ENCODE peak calls at places on chromosomes 1 and 21, in nine cellular contexts. T is CD8-positive, alpha-beta memory T cell; F is sigmoid colon; K is MM.1S; X is tibial nerve; G is GM23248; Z is mesenchymal stem cell; S is esophagus squamous epithelium; Y is neural progenitor cell. A is an unnamed sample.

GRCh38 chr1:26541816-26542711 is 12.5 kb downstream of the RPS6KA1 start:
- DNase-seq in T (peak), F (peak), K (peak), X (peak), G (peak), Z (peak), S (peak), Y (peak), A (no peak)

GRCh38 chr1:168483531-168483930 is 60.3 kb downstream of the XCL2 start:
- DNase-seq in T (no peak), F (no peak), K (no peak), X (no peak), G (peak), Z (peak), S (no peak), Y (no peak), A (peak)

GRCh38 chr1:99707535-99708142 is 58.8 kb downstream of the FRRS1 start:
- DNase-seq in T (peak), F (peak), K (peak), X (peak), G (peak), Z (peak), S (no peak), Y (peak), A (peak)

GRCh38 chr1:76867342-76868130 is at the start of gene ST6GALNAC5:
- DNase-seq in T (no peak), F (no peak), K (no peak), X (no peak), G (peak), Z (peak), S (no peak), Y (peak), A (no peak)

GRCh38 chr1:68162761-68163160 is 69.6 kb downstream of the WLS start:
- DNase-seq in T (no peak), F (no peak), K (no peak), X (no peak), G (no peak), Z (no peak), S (no peak), Y (no peak), A (no peak)

GRCh38 chr1:59071289-59071688 is 225.6 kb upstream of the FGGY start:
- DNase-seq in T (no peak), F (no peak), K (peak), X (no peak), G (no peak), Z (no peak), S (no peak), Y (no peak), A (no peak)

GRCh38 chr21:39472211-39472610 is 20.4 kb downstream of the SH3BGR start:
- DNase-seq in T (no peak), F (no peak), K (no peak), X (no peak), G (no peak), Z (no peak), S (no peak), Y (peak), A (no peak)

GRCh38 chr1:172283766-172284165 is 136.7 kb upstream of the C1orf105 start:
- DNase-seq in T (no peak), F (no peak), K (no peak), X (no peak), G (no peak), Z (no peak), S (no peak), Y (no peak), A (no peak)

GRCh38 chr1:57010511-57010910 is 44.7 kb upstream of the C8B start:
- DNase-seq in T (no peak), F (no peak), K (no peak), X (no peak), G (no peak), Z (no peak), S (no peak), Y (no peak), A (no peak)

GRCh38 chr1:82486969-82487368 is 686.2 kb downstream of the ADGRL2 start:
- DNase-seq in T (no peak), F (no peak), K (no peak), X (no peak), G (no peak), Z (no peak), S (no peak), Y (no peak), A (no peak)

GRCh38 chr21:36630485-36631206 is 68.3 kb upstream of the SIM2 start:
- DNase-seq in T (peak), F (no peak), K (peak), X (no peak), G (peak), Z (peak), S (no peak), Y (peak), A (peak)

GRCh38 chr1:4017636-4018365 is 117.7 kb upstream of the C1orf174 start:
- DNase-seq in T (no peak), F (no peak), K (no peak), X (no peak), G (no peak), Z (no peak), S (no peak), Y (no peak), A (no peak)

GRCh38 chr1:225880636-225881035 is 1.5 kb downstream of the TMEM63A start:
- DNase-seq in T (no peak), F (no peak), K (no peak), X (no peak), G (no peak), Z (no peak), S (no peak), Y (no peak), A (no peak)

GRCh38 chr1:76940586-76941335 is 73.5 kb downstream of the ST6GALNAC5 start:
- DNase-seq in T (no peak), F (no peak), K (no peak), X (no peak), G (no peak), Z (no peak), S (no peak), Y (no peak), A (no peak)

GRCh38 chr1:12613180-12613579 is 4.8 kb downstream of the DHRS3 start:
- DNase-seq in T (no peak), F (no peak), K (no peak), X (no peak), G (no peak), Z (no peak), S (no peak), Y (no peak), A (no peak)

GRCh38 chr1:169918927-169919326 is 25.2 kb upstream of the SCYL3 start:
- DNase-seq in T (no peak), F (no peak), K (no peak), X (no peak), G (no peak), Z (no peak), S (no peak), Y (no peak), A (no peak)

GRCh38 chr1:40421694-40422384 is 28.4 kb upstream of the ZFP69B start:
- DNase-seq in T (no peak), F (no peak), K (no peak), X (no peak), G (no peak), Z (no peak), S (no peak), Y (no peak), A (no peak)

GRCh38 chr21:30168086-30168485 is 1.5 kb upstream of the CLDN17 start:
- DNase-seq in T (no peak), F (no peak), K (no peak), X (no peak), G (no peak), Z (no peak), S (no peak), Y (no peak), A (no peak)

GRCh38 chr1:235330918-235331285 is 2.5 kb downstream of the GGPS1 start:
- DNase-seq in T (no peak), F (no peak), K (no peak), X (no peak), G (no peak), Z (no peak), S (no peak), Y (no peak), A (no peak)

GRCh38 chr1:115507256-115507589 is 134.5 kb upstream of the VANGL1 start:
- DNase-seq in T (no peak), F (no peak), K (no peak), X (no peak), G (peak), Z (peak), S (no peak), Y (peak), A (peak)

GRCh38 chr1:232620356-232620841 is 9.5 kb downstream of the SIPA1L2 start:
- DNase-seq in T (no peak), F (peak), K (no peak), X (no peak), G (peak), Z (peak), S (no peak), Y (no peak), A (peak)

GRCh38 chr1:1212780-1213152 is 1.2 kb downstream of the TNFRSF4 start:
- DNase-seq in T (peak), F (no peak), K (no peak), X (no peak), G (no peak), Z (no peak), S (no peak), Y (no peak), A (no peak)

GRCh38 chr1:201088901-201089525 is 23.2 kb downstream of the CACNA1S start:
- DNase-seq in T (no peak), F (no peak), K (no peak), X (no peak), G (no peak), Z (no peak), S (no peak), Y (no peak), A (no peak)

GRCh38 chr1:27632387-27633297 is 2.3 kb downstream of the FGR start:
- DNase-seq in T (peak), F (no peak), K (no peak), X (no peak), G (no peak), Z (no peak), S (no peak), Y (no peak), A (no peak)

GRCh38 chr1:207336559-207337467 is 15.3 kb downstream of the CD55 start:
- DNase-seq in T (no peak), F (no peak), K (no peak), X (no peak), G (no peak), Z (peak), S (no peak), Y (no peak), A (peak)

GRCh38 chr1:145918992-145919939 is 749 bp upstream of the PEX11B start:
- DNase-seq in T (no peak), F (peak), K (peak), X (no peak), G (peak), Z (peak), S (no peak), Y (peak), A (peak)

GRCh38 chr1:70504176-70504820 is 93.2 kb downstream of the CTH start:
- DNase-seq in T (no peak), F (no peak), K (no peak), X (no peak), G (peak), Z (peak), S (no peak), Y (no peak), A (peak)

GRCh38 chr21:43318841-43319781 is 107.8 kb downstream of the SIK1 start:
- DNase-seq in T (no peak), F (no peak), K (no peak), X (no peak), G (peak), Z (peak), S (no peak), Y (no peak), A (peak)

GRCh38 chr1:18041685-18042355 is 65.8 kb upstream of the IGSF21 start:
- DNase-seq in T (no peak), F (no peak), K (no peak), X (no peak), G (no peak), Z (no peak), S (no peak), Y (peak), A (no peak)

DNA sequence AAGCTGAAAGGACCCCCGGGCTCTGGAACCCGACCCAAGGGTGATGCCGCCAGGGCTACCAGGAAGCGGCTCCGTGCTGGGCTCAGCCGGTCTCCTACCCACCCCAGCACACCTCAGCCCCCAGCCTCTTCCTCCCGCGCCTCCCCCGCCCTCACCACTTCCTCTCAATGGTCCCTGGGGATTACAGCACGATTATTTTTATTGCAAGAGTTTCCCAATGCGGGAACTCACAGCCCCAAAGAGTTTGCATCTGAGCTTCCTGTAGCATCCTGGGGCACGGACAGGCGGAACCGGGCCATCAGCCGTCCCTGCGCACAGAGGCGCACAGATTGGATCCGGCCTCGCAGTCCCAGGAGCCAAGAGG is 8.7 kb upstream of the SLX9 start:
- DNase-seq in T (no peak), F (no peak), K (no peak), X (no peak), G (peak), Z (peak), S (no peak), Y (no peak), A (no peak)
- H3K27ac ChIP-seq in T (peak), F (no peak), K (no peak), X (peak), G (peak), Z (no peak), S (peak), Y (no peak), A (no peak)

GRCh38 chr1:157284446-157284845 is 146.3 kb upstream of the ETV3 start:
- DNase-seq in T (no peak), F (no peak), K (no peak), X (no peak), G (no peak), Z (no peak), S (no peak), Y (no peak), A (no peak)

GRCh38 chr1:157274698-157275534 is 136.7 kb upstream of the ETV3 start:
- DNase-seq in T (no peak), F (no peak), K (no peak), X (no peak), G (peak), Z (peak), S (no peak), Y (no peak), A (peak)

GRCh38 chr1:157277281-157277680 is 139.1 kb upstream of the ETV3 start:
- DNase-seq in T (no peak), F (no peak), K (no peak), X (no peak), G (no peak), Z (no peak), S (no peak), Y (no peak), A (no peak)

GRCh38 chr1:157278383-157279156 is 140.4 kb upstream of the ETV3 start:
- DNase-seq in T (no peak), F (no peak), K (no peak), X (no peak), G (no peak), Z (no peak), S (no peak), Y (no peak), A (no peak)

GRCh38 chr1:157279157-157280140 is 141.3 kb upstream of the ETV3 start:
- DNase-seq in T (no peak), F (no peak), K (no peak), X (no peak), G (no peak), Z (no peak), S (no peak), Y (no peak), A (no peak)
- H3K4me3 ChIP-seq in T (no peak), F (no peak), K (no peak), X (no peak), G (no peak), Z (no peak), S (no peak), Y (no peak), A (no peak)

GRCh38 chr1:198538579-198539364 is 1.7 kb downstream of the ATP6V1G3 start:
- DNase-seq in T (no peak), F (no peak), K (no peak), X (no peak), G (no peak), Z (no peak), S (no peak), Y (no peak), A (no peak)
- H3K27ac ChIP-seq in T (no peak), F (no peak), K (no peak), X (no peak), G (no peak), Z (no peak), S (no peak), Y (no peak), A (no peak)

GRCh38 chr1:46689897-46690296 is 18.2 kb downstream of the TEX38 start:
- DNase-seq in T (no peak), F (no peak), K (no peak), X (no peak), G (no peak), Z (no peak), S (no peak), Y (no peak), A (no peak)
- H3K4me3 ChIP-seq in T (no peak), F (no peak), K (no peak), X (no peak), G (no peak), Z (no peak), S (no peak), Y (no peak), A (no peak)

GRCh38 chr1:109622103-109622892 is 2.7 kb downstream of the AMPD2 start:
- DNase-seq in T (no peak), F (no peak), K (no peak), X (no peak), G (no peak), Z (no peak), S (no peak), Y (no peak), A (no peak)
- H3K27ac ChIP-seq in T (peak), F (no peak), K (no peak), X (no peak), G (peak), Z (no peak), S (no peak), Y (no peak), A (no peak)

GRCh38 chr1:110347182-110347893 is 8.2 kb downstream of the RBM15 start:
- DNase-seq in T (no peak), F (no peak), K (no peak), X (no peak), G (no peak), Z (no peak), S (no peak), Y (no peak), A (no peak)
- H3K4me3 ChIP-seq in T (no peak), F (no peak), K (no peak), X (no peak), G (no peak), Z (no peak), S (no peak), Y (peak), A (no peak)

A was measured in brain microvascular endothelial cell.